ENCODE peak calls at places on chromosomes 13 and 19, in four cellular contexts. One of them, this sample, is unnamed.

GRCh38 chr19:18414504-18415176 is 4.6 kb upstream of the SSBP4 start:
- DNase-seq in adrenal gland: peak; percentile 44
- DNase-seq in ovary: peak; percentile 52
- DNase-seq in transverse colon: no peak
- DNase-seq in this sample: no peak

GRCh38 chr19:35708391-35708790 is 4.0 kb downstream of the ZBTB32 start:
- DNase-seq in adrenal gland: no peak
- DNase-seq in ovary: no peak
- DNase-seq in transverse colon: no peak
- DNase-seq in this sample: no peak

GRCh38 chr19:19460761-19461265 is 54.5 kb downstream of the TSSK6 start:
- DNase-seq in adrenal gland: peak; percentile 55
- DNase-seq in ovary: no peak
- DNase-seq in transverse colon: peak; percentile 52
- DNase-seq in this sample: peak; percentile 55

GRCh38 chr13:67353891-67354459 is 123.8 kb upstream of the PCDH9 start:
- DNase-seq in adrenal gland: no peak
- DNase-seq in ovary: no peak
- DNase-seq in transverse colon: no peak
- DNase-seq in this sample: no peak

GRCh38 chr19:4013886-4014540 is 6.5 kb downstream of the PIAS4 start:
- DNase-seq in adrenal gland: peak; percentile 83
- DNase-seq in ovary: no peak
- DNase-seq in transverse colon: no peak
- DNase-seq in this sample: peak; percentile 67

GRCh38 chr19:38386968-38387549 is 775 bp downstream of the GGN start:
- DNase-seq in adrenal gland: no peak
- DNase-seq in ovary: no peak
- DNase-seq in transverse colon: no peak
- DNase-seq in this sample: no peak

GRCh38 chr13:50224534-50224933 is 209.3 kb downstream of the KCNRG start:
- DNase-seq in adrenal gland: no peak
- DNase-seq in ovary: no peak
- DNase-seq in transverse colon: no peak
- DNase-seq in this sample: no peak

GRCh38 chr13:111866731-111867245 is 200.2 kb upstream of the SOX1 start:
- DNase-seq in adrenal gland: no peak
- DNase-seq in ovary: no peak
- DNase-seq in transverse colon: no peak
- DNase-seq in this sample: no peak

GRCh38 chr13:106586764-106587163 is 18.8 kb upstream of the ARGLU1 start:
- DNase-seq in adrenal gland: no peak
- DNase-seq in ovary: no peak
- DNase-seq in transverse colon: no peak
- DNase-seq in this sample: no peak

GRCh38 chr13:36163809-36164308 is 32.7 kb upstream of the DCLK1 start:
- DNase-seq in adrenal gland: peak; percentile 40
- DNase-seq in ovary: peak; percentile 65
- DNase-seq in transverse colon: peak; percentile 19
- DNase-seq in this sample: peak; percentile 58

GRCh38 chr19:56832352-56832928 is 8.1 kb downstream of the PEG3 start:
- DNase-seq in adrenal gland: no peak
- DNase-seq in ovary: no peak
- DNase-seq in transverse colon: no peak
- DNase-seq in this sample: no peak

GRCh38 chr19:56836059-56836458 is 4.5 kb downstream of the PEG3 start:
- DNase-seq in adrenal gland: no peak
- DNase-seq in ovary: no peak
- DNase-seq in transverse colon: no peak
- DNase-seq in this sample: no peak

GRCh38 chr19:56837004-56837403 is 3.5 kb downstream of the PEG3 start:
- DNase-seq in adrenal gland: peak; percentile 45
- DNase-seq in ovary: peak; percentile 53
- DNase-seq in transverse colon: no peak
- DNase-seq in this sample: peak; percentile 49

GRCh38 chr19:56837492-56837891 is 3.0 kb downstream of the PEG3 start:
- DNase-seq in adrenal gland: peak; percentile 90
- DNase-seq in ovary: peak; percentile 87
- DNase-seq in transverse colon: peak; percentile 22
- DNase-seq in this sample: peak; percentile 88

DNA sequence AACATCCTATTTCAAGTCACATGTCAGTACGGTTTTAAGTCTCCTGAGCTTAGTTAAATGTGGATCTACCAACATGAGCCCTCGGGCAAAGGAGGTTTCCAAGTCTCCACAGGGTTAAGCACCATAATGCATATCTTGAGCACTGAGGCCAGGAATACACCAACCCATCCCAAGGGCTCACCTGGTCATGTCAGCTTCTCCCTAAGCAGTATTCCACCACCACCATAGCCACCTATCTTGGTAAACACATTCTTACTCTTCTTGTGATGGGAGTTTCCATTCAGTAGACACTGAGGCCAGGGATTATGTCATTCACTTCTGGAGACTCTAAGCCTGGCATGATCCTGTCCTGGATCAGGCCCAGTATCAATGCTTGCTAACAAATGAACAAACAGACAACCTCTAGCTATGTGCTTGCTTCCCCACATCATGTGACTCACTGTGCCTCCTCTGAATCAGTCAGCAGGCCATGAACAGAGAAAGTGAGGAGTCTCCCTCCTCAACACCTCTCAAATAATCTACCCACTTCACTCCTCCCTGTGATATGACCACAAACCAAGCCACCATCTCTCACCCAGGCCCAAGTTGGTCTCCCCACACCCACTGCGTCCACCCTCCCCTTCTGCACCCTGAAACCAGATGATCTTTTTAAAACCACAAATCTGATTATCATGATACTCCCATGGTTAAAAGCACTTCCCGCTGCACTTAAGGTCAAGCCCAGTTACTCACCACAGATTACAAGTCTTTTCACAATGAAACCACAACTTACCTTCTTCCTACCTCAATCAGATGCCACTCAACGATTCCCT is 5.8 kb downstream of the PEG3 start:
- DNase-seq in adrenal gland: peak; percentile 57
- DNase-seq in ovary: no peak
- DNase-seq in transverse colon: no peak
- DNase-seq in this sample: no peak
- TF ChIP-seq CTCF in adrenal gland: no peak
- TF ChIP-seq CTCF in ovary: no peak
- TF ChIP-seq CTCF in transverse colon: no peak
- TF ChIP-seq CTCF in this sample: no peak

GRCh38 chr13:43078399-43078798 is 55.0 kb downstream of the DNAJC15 start:
- DNase-seq in adrenal gland: no peak
- DNase-seq in ovary: no peak
- DNase-seq in transverse colon: no peak
- DNase-seq in this sample: no peak

GRCh38 chr13:43080199-43080598 is 56.8 kb downstream of the DNAJC15 start:
- DNase-seq in adrenal gland: no peak
- DNase-seq in ovary: no peak
- DNase-seq in transverse colon: no peak
- DNase-seq in this sample: no peak

GRCh38 chr13:43079392-43079931 is 56.1 kb downstream of the DNAJC15 start:
- DNase-seq in adrenal gland: no peak
- DNase-seq in ovary: no peak
- DNase-seq in transverse colon: no peak
- DNase-seq in this sample: no peak

GRCh38 chr13:43077446-43077845 is 54.1 kb downstream of the DNAJC15 start:
- DNase-seq in adrenal gland: no peak
- DNase-seq in ovary: no peak
- DNase-seq in transverse colon: no peak
- DNase-seq in this sample: no peak

GRCh38 chr13:43077906-43078305 is 54.5 kb downstream of the DNAJC15 start:
- DNase-seq in adrenal gland: no peak
- DNase-seq in ovary: no peak
- DNase-seq in transverse colon: no peak
- DNase-seq in this sample: no peak
- TF ChIP-seq POLR2A in adrenal gland: no peak
- TF ChIP-seq POLR2A in ovary: no peak
- TF ChIP-seq POLR2A in transverse colon: no peak
- TF ChIP-seq POLR2A in this sample: no peak

GRCh38 chr13:19596960-19597361 is 35.6 kb upstream of the TPTE2 start:
- DNase-seq in adrenal gland: no peak
- DNase-seq in ovary: no peak
- DNase-seq in transverse colon: no peak
- DNase-seq in this sample: no peak

GRCh38 chr13:19601749-19602725 is 31.4 kb upstream of the MPHOSPH8 start:
- DNase-seq in adrenal gland: peak; percentile 34
- DNase-seq in ovary: no peak
- DNase-seq in transverse colon: peak; percentile 34
- DNase-seq in this sample: peak; percentile 48

GRCh38 chr13:19592657-19593175 is 31.4 kb upstream of the TPTE2 start:
- DNase-seq in adrenal gland: no peak
- DNase-seq in ovary: no peak
- DNase-seq in transverse colon: no peak
- DNase-seq in this sample: no peak

GRCh38 chr13:19596086-19596485 is 34.8 kb upstream of the TPTE2 start:
- DNase-seq in adrenal gland: no peak
- DNase-seq in ovary: no peak
- DNase-seq in transverse colon: no peak
- DNase-seq in this sample: no peak

GRCh38 chr13:19597523-19597922 is 35.9 kb upstream of the MPHOSPH8 start:
- DNase-seq in adrenal gland: no peak
- DNase-seq in ovary: no peak
- DNase-seq in transverse colon: no peak
- DNase-seq in this sample: no peak
- TF ChIP-seq CTCF in adrenal gland: no peak
- TF ChIP-seq CTCF in ovary: no peak
- TF ChIP-seq CTCF in transverse colon: no peak
- TF ChIP-seq CTCF in this sample: no peak

DNA sequence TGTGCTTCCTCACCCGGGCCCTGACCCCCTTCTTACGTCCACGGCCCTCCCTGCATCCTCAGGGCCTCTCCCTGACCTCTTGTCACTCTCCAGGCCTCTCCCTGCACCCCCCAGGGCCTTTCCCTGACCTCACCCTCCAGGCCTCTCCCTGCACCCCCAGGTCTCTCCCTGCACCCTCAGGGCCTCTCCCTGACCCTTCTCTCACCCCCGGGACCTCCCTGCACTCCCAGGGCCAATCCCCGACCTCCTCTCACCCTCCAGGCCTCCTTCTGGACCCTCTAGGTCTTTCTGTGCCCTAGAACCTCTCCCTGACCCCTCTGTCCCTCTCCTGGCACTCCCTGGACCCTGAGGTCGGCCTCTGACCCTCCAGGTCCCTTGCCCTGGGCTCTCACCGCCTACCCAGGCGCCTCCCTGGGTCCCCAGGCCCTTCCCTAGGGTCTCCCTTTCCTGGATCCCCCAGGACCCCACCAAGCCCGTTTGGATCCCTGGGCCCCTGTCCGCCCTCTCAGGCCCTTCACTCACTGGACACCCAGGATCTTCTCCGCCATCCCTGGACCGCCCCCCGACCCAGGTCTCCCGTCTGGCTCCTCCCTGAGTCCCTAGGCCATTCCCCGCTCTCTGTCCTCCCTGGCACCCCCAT is 588 bp downstream of the KMT5C start:
- DNase-seq in adrenal gland: no peak
- DNase-seq in ovary: peak; percentile 64
- DNase-seq in transverse colon: peak; percentile 46
- DNase-seq in this sample: no peak
- TF ChIP-seq POLR2A in adrenal gland: no peak
- TF ChIP-seq POLR2A in ovary: no peak
- TF ChIP-seq POLR2A in transverse colon: no peak
- TF ChIP-seq POLR2A in this sample: no peak

GRCh38 chr19:1512671-1513491 is at the start of gene ADAMTSL5:
- DNase-seq in adrenal gland: peak; percentile 32
- DNase-seq in ovary: no peak
- DNase-seq in transverse colon: peak; percentile 84
- DNase-seq in this sample: no peak
- TF ChIP-seq CTCF in adrenal gland: no peak
- TF ChIP-seq CTCF in ovary: no peak
- TF ChIP-seq CTCF in transverse colon: no peak
- TF ChIP-seq CTCF in this sample: peak; percentile 22

GRCh38 chr19:40688294-40688693 is 2.2 kb downstream of the NUMBL start:
- DNase-seq in adrenal gland: no peak
- DNase-seq in ovary: no peak
- DNase-seq in transverse colon: no peak
- DNase-seq in this sample: no peak

GRCh38 chr19:40688987-40689338 is 1.5 kb downstream of the NUMBL start:
- DNase-seq in adrenal gland: no peak
- DNase-seq in ovary: no peak
- DNase-seq in transverse colon: no peak
- DNase-seq in this sample: no peak

GRCh38 chr19:40686882-40687524 is 3.4 kb downstream of the NUMBL start:
- DNase-seq in adrenal gland: no peak
- DNase-seq in ovary: no peak
- DNase-seq in transverse colon: no peak
- DNase-seq in this sample: no peak

GRCh38 chr19:40689339-40690049 is 957 bp downstream of the NUMBL start:
- DNase-seq in adrenal gland: no peak
- DNase-seq in ovary: peak; percentile 56
- DNase-seq in transverse colon: no peak
- DNase-seq in this sample: no peak

DNA sequence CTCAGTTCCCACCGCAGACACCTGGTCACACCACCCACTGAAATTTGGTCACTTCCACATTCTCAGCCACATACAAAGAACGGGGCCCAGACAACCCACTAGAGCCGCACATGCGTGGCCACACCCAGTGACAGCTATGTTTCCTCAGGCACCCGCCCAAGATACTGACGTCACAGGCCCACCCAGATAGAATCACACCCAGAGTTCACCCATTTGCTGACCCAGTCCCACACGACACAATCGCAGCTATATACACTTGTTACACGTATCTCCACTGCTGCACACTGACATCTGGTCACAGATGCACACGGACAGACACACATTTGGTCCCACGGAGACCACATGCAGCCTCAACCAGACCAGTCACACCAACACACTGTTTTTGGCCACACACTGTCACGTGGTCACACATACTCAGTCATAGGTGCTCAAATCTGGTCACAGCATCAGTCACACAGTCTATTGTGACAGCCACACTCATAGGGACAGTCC is 2.9 kb downstream of the NUMBL start:
- DNase-seq in adrenal gland: peak; percentile 71
- DNase-seq in ovary: peak; percentile 76
- DNase-seq in transverse colon: peak; percentile 82
- DNase-seq in this sample: peak; percentile 86
- TF ChIP-seq POLR2A in adrenal gland: no peak
- TF ChIP-seq POLR2A in ovary: no peak
- TF ChIP-seq POLR2A in transverse colon: no peak
- TF ChIP-seq POLR2A in this sample: no peak

GRCh38 chr19:2478756-2479555 is 3.0 kb downstream of the GADD45B start:
- DNase-seq in adrenal gland: peak; percentile 82
- DNase-seq in ovary: peak; percentile 82
- DNase-seq in transverse colon: peak; percentile 82
- DNase-seq in this sample: peak; percentile 74
- TF ChIP-seq CTCF in adrenal gland: no peak
- TF ChIP-seq CTCF in ovary: no peak
- TF ChIP-seq CTCF in transverse colon: no peak
- TF ChIP-seq CTCF in this sample: no peak

GRCh38 chr13:110471833-110472162 is 89.7 kb downstream of the RAB20 start:
- DNase-seq in adrenal gland: peak; percentile 67
- DNase-seq in ovary: no peak
- DNase-seq in transverse colon: peak; percentile 60
- DNase-seq in this sample: peak; percentile 44
- TF ChIP-seq POLR2A in adrenal gland: no peak
- TF ChIP-seq POLR2A in ovary: no peak
- TF ChIP-seq POLR2A in transverse colon: no peak
- TF ChIP-seq POLR2A in this sample: no peak

GRCh38 chr19:32651729-32652140 is 23.2 kb downstream of the ANKRD27 start:
- DNase-seq in adrenal gland: no peak
- DNase-seq in ovary: no peak
- DNase-seq in transverse colon: peak; percentile 49
- DNase-seq in this sample: no peak
- TF ChIP-seq CTCF in adrenal gland: no peak
- TF ChIP-seq CTCF in ovary: no peak
- TF ChIP-seq CTCF in transverse colon: no peak
- TF ChIP-seq CTCF in this sample: no peak